ENCODE peak calls at places on chromosomes 11 and 22, in six cellular contexts. E is IMR-90, J is A549, C is psoas muscle, N is kidney, D is GM23338. Z is an unnamed sample. For H3K4me1, the result is how much of the 10 kb centered on the place peaks cover.

GRCh38 chr22:50445071-50445879 is 29.6 kb downstream of the SBF1 start:
- DNase-seq in E (no peak), D (peak), J (no peak), N (peak), C (no peak), Z (no peak)

GRCh38 chr22:40415531-40416266 is 45.3 kb downstream of the SGSM3 start:
- DNase-seq in C (no peak), D (no peak), N (peak), E (peak), J (no peak), Z (no peak)

GRCh38 chr11:19845633-19846032 is 133.0 kb downstream of the NAV2 start:
- DNase-seq in C (no peak), J (no peak), E (no peak), D (no peak), N (no peak), Z (no peak)

GRCh38 chr22:21967693-21968271 is 14.8 kb downstream of the TOP3B start:
- DNase-seq in C (no peak), J (no peak), E (no peak), D (no peak), N (no peak), Z (no peak)

GRCh38 chr11:94959179-94959578 is 14.2 kb downstream of the CWC15 start:
- DNase-seq in C (no peak), N (no peak), E (no peak), J (no peak), D (no peak), Z (no peak)

GRCh38 chr11:134272381-134273316 is 3.5 kb upstream of the GLB1L3 start:
- DNase-seq in E (peak), N (no peak), J (no peak), D (peak), C (no peak), Z (no peak)

GRCh38 chr11:13448876-13449275 is 14.1 kb downstream of the BTBD10 start:
- DNase-seq in C (peak), J (no peak), E (peak), D (no peak), N (no peak), Z (no peak)

GRCh38 chr11:76216536-76217326 is 10.4 kb upstream of the WNT11 start:
- DNase-seq in E (no peak), J (no peak), C (peak), D (no peak), N (peak), Z (no peak)

GRCh38 chr11:70111269-70112016 is 33.3 kb downstream of the ANO1 start:
- DNase-seq in D (peak), N (peak), E (peak), C (peak), J (no peak), Z (peak)

GRCh38 chr11:82775736-82776346 is 42.2 kb upstream of the FAM181B start:
- DNase-seq in D (peak), E (peak), C (no peak), N (no peak), J (peak), Z (no peak)

GRCh38 chr11:3157381-3158130 is 7.6 kb downstream of the OSBPL5 start:
- DNase-seq in N (peak), D (no peak), C (peak), E (no peak), J (no peak), Z (peak)

GRCh38 chr11:47234669-47235075 is 13.9 kb downstream of the ACP2 start:
- DNase-seq in E (peak), N (no peak), J (no peak), D (no peak), C (peak), Z (peak)

GRCh38 chr22:48112687-48113521 is 1350.5 kb downstream of the TBC1D22A start:
- DNase-seq in E (no peak), J (no peak), N (no peak), C (no peak), D (no peak), Z (no peak)

GRCh38 chr11:106524446-106524845 is 447.0 kb downstream of the AASDHPPT start:
- DNase-seq in C (no peak), D (no peak), N (no peak), J (no peak), E (no peak), Z (no peak)

GRCh38 chr11:11982975-11983374 is 25.5 kb downstream of the DKK3 start:
- DNase-seq in D (no peak), E (peak), C (no peak), J (no peak), N (no peak), Z (no peak)

GRCh38 chr11:122593473-122594420 is 61.8 kb upstream of the UBASH3B start:
- DNase-seq in D (no peak), C (no peak), E (no peak), N (no peak), J (no peak), Z (no peak)

GRCh38 chr11:66226111-66226510 is 42.3 kb upstream of the RAB1B start:
- DNase-seq in N (peak), E (no peak), D (no peak), J (no peak), C (no peak), Z (no peak)

GRCh38 chr11:13388741-13389140 is 74.3 kb downstream of the BTBD10 start:
- DNase-seq in N (no peak), E (no peak), D (no peak), C (no peak), J (no peak), Z (no peak)

GRCh38 chr11:11265994-11266606 is 87.0 kb downstream of the CSNK2A3 start:
- DNase-seq in D (peak), C (peak), E (peak), J (peak), N (no peak), Z (peak)

GRCh38 chr22:36902143-36902911 is 11.1 kb upstream of the CSF2RB start:
- DNase-seq in J (no peak), C (no peak), N (no peak), D (no peak), E (no peak), Z (no peak)

GRCh38 chr22:40058265-40058664 is 63.5 kb downstream of the FAM83F start:
- DNase-seq in E (no peak), D (peak), N (no peak), C (peak), J (no peak), Z (no peak)

GRCh38 chr11:64851831-64852337 is 7.4 kb upstream of the CDC42BPG start:
- DNase-seq in N (peak), D (no peak), C (no peak), E (no peak), J (no peak), Z (no peak)

GRCh38 chr11:9489366-9489765 is 28.6 kb downstream of the ZNF143 start:
- DNase-seq in C (no peak), E (peak), N (no peak), D (no peak), J (no peak), Z (no peak)

GRCh38 chr11:19919050-19919561 is 206.5 kb downstream of the NAV2 start:
- DNase-seq in J (peak), C (no peak), E (peak), N (no peak), D (no peak), Z (peak)

GRCh38 chr11:10305262-10305963 is 540 bp downstream of the ADM start:
- DNase-seq in J (no peak), C (peak), E (peak), D (peak), N (peak), Z (no peak)

GRCh38 chr11:69925366-69926196 is 106.4 kb upstream of the FGF3 start:
- DNase-seq in N (peak), C (peak), D (no peak), J (no peak), E (peak), Z (no peak)

GRCh38 chr11:113647108-113647507 is 59.0 kb downstream of the TMPRSS5 start:
- DNase-seq in N (no peak), J (no peak), E (no peak), D (no peak), C (no peak), Z (no peak)

GRCh38 chr11:90650124-90650523 is 427.3 kb upstream of the CHORDC1 start:
- DNase-seq in C (no peak), D (no peak), E (no peak), N (no peak), J (no peak), Z (no peak)

GRCh38 chr22:45830531-45831245 is 146.3 kb downstream of the WNT7B start:
- DNase-seq in E (peak), N (no peak), J (no peak), C (no peak), D (no peak), Z (no peak)

GRCh38 chr11:74262725-74263124 is 48.7 kb downstream of the P4HA3 start:
- DNase-seq in J (no peak), N (no peak), C (no peak), D (no peak), E (no peak), Z (no peak)

GRCh38 chr22:27752771-27753170 is 48.8 kb downstream of the MN1 start:
- DNase-seq in E (no peak), N (no peak), D (no peak), C (peak), J (no peak), Z (no peak)

GRCh38 chr11:129189646-129190045 is 2.5 kb downstream of the ARHGAP32 start:
- DNase-seq in E (no peak), D (no peak), C (no peak), N (no peak), J (no peak), Z (no peak)

GRCh38 chr11:69684651-69685050 is 9.5 kb upstream of the LTO1 start:
- DNase-seq in C (no peak), E (no peak), J (no peak), D (no peak), N (no peak), Z (no peak)

GRCh38 chr11:17169876-17170275 is 37.9 kb downstream of the PIK3C2A start:
- DNase-seq in D (no peak), E (no peak), N (no peak), J (no peak), C (no peak), Z (no peak)

GRCh38 chr11:68146010-68146540 is 24.9 kb upstream of the CHKA start:
- DNase-seq in E (no peak), J (peak), D (no peak), N (peak), C (peak), Z (peak)

GRCh38 chr22:50529416-50530279 is at the start of gene TYMP:
- DNase-seq in E (no peak), J (peak), N (peak), D (peak), C (peak), Z (peak)

GRCh38 chr11:60172011-60172410 is 10.9 kb downstream of the MS4A6A start:
- DNase-seq in E (no peak), N (no peak), J (no peak), D (no peak), C (no peak), Z (no peak)

GRCh38 chr11:60168306-60168705 is 14.6 kb downstream of the MS4A6A start:
- DNase-seq in N (no peak), C (peak), D (no peak), E (no peak), J (no peak), Z (no peak)

GRCh38 chr11:60170566-60170965 is 12.3 kb downstream of the MS4A6A start:
- DNase-seq in J (no peak), E (no peak), C (no peak), D (no peak), N (no peak), Z (no peak)

GRCh38 chr11:60165946-60166345 is 16.9 kb downstream of the MS4A6A start:
- DNase-seq in D (no peak), C (no peak), N (no peak), J (no peak), E (no peak), Z (no peak)

GRCh38 chr11:60169264-60169915 is 13.5 kb downstream of the MS4A6A start:
- DNase-seq in E (no peak), D (peak), J (peak), N (no peak), C (no peak), Z (peak)
- TF ChIP-seq CTCF in E (peak), D (peak), J (peak), N (peak), C (peak), Z (no peak)

GRCh38 chr11:63243533-63243932 is at the start of gene SLC22A25:
- DNase-seq in N (no peak), D (no peak), E (no peak), C (no peak), J (no peak), Z (no peak)
- H3K4me1 ChIP-seq in N (under half), D (under half), E (under half), C (under half), J (under half), Z (under half)

GRCh38 chr22:20086101-20086599 is 6.1 kb downstream of the DGCR8 start:
- DNase-seq in E (no peak), J (no peak), N (peak), D (no peak), C (no peak), Z (no peak)
- H3K27ac ChIP-seq in E (no peak), J (no peak), N (no peak), D (no peak), C (no peak), Z (no peak)

GRCh38 chr11:43579171-43579918 is 101.2 kb upstream of the HSD17B12 start:
- DNase-seq in N (peak), E (peak), D (peak), C (no peak), J (peak), Z (peak)
- TF ChIP-seq CTCF in N (no peak), E (peak), D (peak), C (peak), J (peak), Z (no peak)

GRCh38 chr11:79262221-79262620 is 178.6 kb downstream of the TENM4 start:
- DNase-seq in D (no peak), C (no peak), E (peak), J (no peak), N (no peak), Z (no peak)
- H3K4me1 ChIP-seq in D (under half), C (under half), E (under half), J (under half), N (under half), Z (under half)

GRCh38 chr22:31899661-31900060 is 44.7 kb upstream of the YWHAH start:
- DNase-seq in J (no peak), E (no peak), C (no peak), N (peak), D (no peak), Z (no peak)

GRCh38 chr22:31898911-31899310 is 45.4 kb upstream of the YWHAH start:
- DNase-seq in N (no peak), E (no peak), C (no peak), J (no peak), D (peak), Z (no peak)

GRCh38 chr22:31897842-31898241 is 46.5 kb upstream of the YWHAH start:
- DNase-seq in N (no peak), E (peak), D (peak), C (no peak), J (no peak), Z (no peak)

GRCh38 chr22:31898406-31898805 is 45.9 kb upstream of the YWHAH start:
- DNase-seq in E (no peak), J (no peak), D (no peak), N (peak), C (no peak), Z (no peak)

DNA sequence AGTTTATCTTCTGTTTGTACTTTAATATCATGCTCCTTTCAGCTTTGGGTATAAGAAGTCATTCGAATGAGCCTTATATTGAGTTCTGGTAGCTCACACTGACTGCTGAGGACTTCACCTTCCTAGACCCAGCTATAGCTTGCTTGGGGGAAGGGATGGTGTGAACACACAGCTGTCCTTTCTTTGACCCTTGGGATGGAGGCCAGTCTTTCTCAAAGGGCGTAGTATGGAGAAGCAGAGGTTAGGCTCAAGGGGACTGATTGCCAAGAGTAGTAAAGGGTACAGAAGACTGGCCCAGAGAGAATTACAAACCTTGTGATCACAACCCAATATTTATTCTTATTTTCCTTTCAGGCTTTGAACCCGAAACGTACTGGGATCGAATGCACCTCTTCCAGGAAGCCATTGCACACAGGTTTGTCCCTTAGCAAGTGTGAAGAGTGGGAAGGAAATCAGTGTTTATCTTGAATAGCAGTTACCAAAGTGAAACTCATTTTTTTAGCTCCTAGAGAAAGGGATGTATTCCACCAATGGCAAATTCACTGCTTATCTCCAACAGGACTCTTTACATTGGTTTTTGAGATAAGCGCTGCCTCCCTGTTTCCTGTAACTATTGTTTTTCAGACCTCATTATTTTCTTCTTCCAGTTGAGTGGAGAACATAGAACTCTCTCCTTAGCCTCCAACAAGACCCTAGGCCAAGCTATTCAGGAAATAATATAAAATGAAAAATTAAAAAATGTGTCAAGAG is 42.8 kb upstream of the YWHAH start:
- DNase-seq in J (no peak), D (no peak), N (no peak), E (no peak), C (no peak), Z (no peak)
- H3K27ac ChIP-seq in J (no peak), D (no peak), N (no peak), E (no peak), C (no peak), Z (no peak)

GRCh38 chr11:130671801-130672700 is 223.6 kb downstream of the ADAMTS15 start:
- DNase-seq in E (peak), N (peak), J (no peak), C (peak), D (no peak), Z (no peak)

GRCh38 chr11:130670200-130670599 is 221.8 kb downstream of the ADAMTS15 start:
- DNase-seq in N (no peak), J (no peak), D (no peak), E (no peak), C (no peak), Z (no peak)

GRCh38 chr11:130668751-130669150 is 220.3 kb downstream of the ADAMTS15 start:
- DNase-seq in N (no peak), E (no peak), D (no peak), C (no peak), J (no peak), Z (no peak)

GRCh38 chr11:130666781-130667251 is 218.4 kb downstream of the ADAMTS15 start:
- DNase-seq in J (no peak), C (no peak), E (peak), N (no peak), D (no peak), Z (no peak)
- TF ChIP-seq CTCF in J (no peak), C (no peak), E (peak), N (no peak), D (no peak), Z (no peak)

Z was measured in pancreas.